ENCODE peak calls at places on chromosomes 2 and 18, in six cellular contexts. U, B, M, D, Z and I are unnamed samples.

GRCh38 chr2:62760555-62760954 is 55.0 kb downstream of the EHBP1 start:
- DNase-seq in U (no peak), M (no peak), B (no peak), Z (no peak), D (no peak), I (peak)

GRCh38 chr2:109129356-109129920 is 433 bp downstream of the SH3RF3 start:
- DNase-seq in Z (no peak), B (no peak), M (no peak), U (peak), D (peak), I (peak)

GRCh38 chr2:153477641-153478288 is 797 bp downstream of the RPRM start:
- DNase-seq in D (peak), B (no peak), M (no peak), U (no peak), Z (no peak), I (no peak)

GRCh38 chr2:142131016-142131714 is at the start of gene LRP1B:
- DNase-seq in D (peak), B (peak), M (no peak), U (no peak), Z (no peak), I (peak)

GRCh38 chr2:102155131-102155702 is 12.7 kb downstream of the IL1R1 start:
- DNase-seq in D (no peak), M (no peak), B (no peak), U (no peak), Z (no peak), I (no peak)

GRCh38 chr2:160730296-160730995 is 236.8 kb upstream of the RBMS1 start:
- DNase-seq in U (no peak), D (no peak), B (no peak), Z (no peak), M (no peak), I (peak)

GRCh38 chr2:226137201-226137811 is 662.3 kb downstream of the IRS1 start:
- DNase-seq in U (no peak), D (no peak), M (no peak), Z (no peak), B (no peak), I (peak)

GRCh38 chr2:91477731-91478672 is 2786.5 kb downstream of the RPIA start:
- DNase-seq in B (no peak), M (no peak), D (no peak), Z (no peak), U (peak), I (no peak)

GRCh38 chr18:11857177-11857887 is 6.1 kb downstream of the CHMP1B start:
- DNase-seq in B (no peak), D (no peak), M (no peak), Z (no peak), U (no peak), I (peak)

GRCh38 chr2:167294031-167294774 is 405.9 kb downstream of the XIRP2 start:
- DNase-seq in B (peak), U (peak), M (no peak), Z (no peak), D (peak), I (peak)

GRCh38 chr2:74297391-74297790 is 45.8 kb downstream of the SLC4A5 start:
- DNase-seq in B (no peak), M (no peak), Z (no peak), U (no peak), D (no peak), I (no peak)

GRCh38 chr2:217471329-217471728 is 531.5 kb downstream of the TNS1 start:
- DNase-seq in M (no peak), B (no peak), Z (no peak), U (no peak), D (no peak), I (peak)

GRCh38 chr18:54130177-54130576 is 94.3 kb downstream of the MBD2 start:
- DNase-seq in B (no peak), Z (no peak), M (no peak), D (no peak), U (no peak), I (no peak)

GRCh38 chr2:231716641-231717280 is 8.4 kb downstream of the PTMA start:
- DNase-seq in U (no peak), B (no peak), D (no peak), Z (no peak), M (no peak), I (peak)

GRCh38 chr18:64710105-64710861 is 561.4 kb upstream of the LINC00305 start:
- DNase-seq in B (no peak), D (no peak), Z (no peak), U (no peak), M (no peak), I (no peak)

GRCh38 chr18:58955738-58956137 is 91.1 kb downstream of the ZNF532 start:
- DNase-seq in B (no peak), D (no peak), U (no peak), Z (no peak), M (no peak), I (no peak)

GRCh38 chr18:25058520-25058919 is 293.4 kb downstream of the ZNF521 start:
- DNase-seq in B (peak), Z (no peak), U (no peak), D (no peak), M (no peak), I (no peak)

GRCh38 chr2:73897934-73898333 is 5.1 kb downstream of the ACTG2 start:
- DNase-seq in D (no peak), B (no peak), U (no peak), Z (no peak), M (no peak), I (no peak)

GRCh38 chr2:132038179-132038882 is 123.4 kb downstream of the ANKRD30BL start:
- DNase-seq in Z (no peak), M (no peak), D (peak), B (no peak), U (no peak), I (no peak)

GRCh38 chr2:88967844-88968243 is 276.4 kb downstream of the RPIA start:
- DNase-seq in M (no peak), U (no peak), Z (no peak), B (no peak), D (no peak), I (peak)

GRCh38 chr2:105329197-105329554 is 359 bp downstream of the TGFBRAP1 start:
- DNase-seq in B (no peak), U (no peak), D (no peak), M (no peak), Z (no peak), I (no peak)

GRCh38 chr2:79670198-79670597 is 157.3 kb downstream of the CTNNA2 start:
- DNase-seq in Z (no peak), B (no peak), D (peak), U (no peak), M (no peak), I (no peak)

GRCh38 chr2:120609826-120610395 is 125.8 kb upstream of the GLI2 start:
- DNase-seq in D (no peak), M (no peak), U (no peak), Z (no peak), B (no peak), I (no peak)

GRCh38 chr2:229087229-229087628 is 183.9 kb downstream of the PID1 start:
- DNase-seq in U (no peak), B (no peak), Z (no peak), M (no peak), D (no peak), I (no peak)

GRCh38 chr2:127259355-127259754 is 34.6 kb downstream of the ERCC3 start:
- DNase-seq in D (no peak), U (no peak), M (no peak), B (no peak), Z (no peak), I (no peak)

GRCh38 chr18:73670046-73670445 is 477.6 kb downstream of the FBXO15 start:
- DNase-seq in Z (no peak), U (no peak), M (no peak), B (no peak), D (no peak), I (no peak)

GRCh38 chr2:135636982-135637381 is 104.7 kb upstream of the UBXN4 start:
- DNase-seq in B (no peak), Z (no peak), U (no peak), M (no peak), D (no peak), I (no peak)

GRCh38 chr2:191199929-191200328 is 45.3 kb upstream of the MYO1B start:
- DNase-seq in M (no peak), U (no peak), Z (no peak), D (no peak), B (no peak), I (no peak)

GRCh38 chr2:151860613-151861146 is 32.5 kb upstream of the ARL5A start:
- DNase-seq in B (no peak), U (no peak), D (no peak), M (no peak), Z (no peak), I (peak)

GRCh38 chr2:157291018-157291417 is 33.5 kb downstream of the GALNT5 start:
- DNase-seq in B (no peak), Z (no peak), D (no peak), U (no peak), M (no peak), I (peak)

GRCh38 chr2:88060907-88061275 is 5.3 kb upstream of the KRCC1 start:
- DNase-seq in D (no peak), Z (no peak), M (no peak), B (no peak), U (no peak), I (no peak)

GRCh38 chr2:218782529-218782845 is 540 bp downstream of the CYP27A1 start:
- DNase-seq in U (no peak), Z (no peak), M (no peak), B (no peak), D (no peak), I (no peak)

GRCh38 chr2:162072976-162073775 is 839 bp downstream of the DPP4 start:
- DNase-seq in M (no peak), D (no peak), B (no peak), Z (no peak), U (no peak), I (no peak)

GRCh38 chr2:36502081-36502480 is 95.9 kb downstream of the FEZ2 start:
- DNase-seq in D (no peak), U (no peak), M (no peak), Z (no peak), B (no peak), I (no peak)

GRCh38 chr2:240590681-240591111 is 4.2 kb downstream of the CAPN10 start:
- DNase-seq in D (no peak), U (no peak), M (no peak), Z (no peak), B (no peak), I (no peak)

GRCh38 chr2:174606336-174606735 is 8.7 kb upstream of the WIPF1 start:
- DNase-seq in M (no peak), U (no peak), Z (no peak), D (no peak), B (no peak), I (peak)

GRCh38 chr2:161604901-161605300 is 19.3 kb upstream of the SLC4A10 start:
- DNase-seq in B (no peak), Z (no peak), D (no peak), U (no peak), M (no peak), I (no peak)

GRCh38 chr2:174856447-174856846 is 92.2 kb upstream of the CHRNA1 start:
- DNase-seq in U (no peak), D (no peak), Z (no peak), B (no peak), M (no peak), I (no peak)

GRCh38 chr2:79369127-79369526 is 143.7 kb upstream of the CTNNA2 start:
- DNase-seq in B (no peak), M (no peak), Z (no peak), U (no peak), D (no peak), I (no peak)

GRCh38 chr2:43407826-43408783 is 181.7 kb upstream of the ZFP36L2 start:
- DNase-seq in D (no peak), U (no peak), B (no peak), M (no peak), Z (no peak), I (no peak)